ENCODE peak calls at places on chromosomes 6 and 20, in seven cellular contexts. Q is foreskin fibroblast, K is sigmoid colon, G is mesothelial cell of epicardium, A is IMR-90, T is transverse colon, L is right atrium auricular region. M is an unnamed sample.
A peak's percentile ranks its signal among the peaks of the same experiment; 100 is the strongest.

GRCh38 chr6:91098006-91098405 is 511.1 kb upstream of the MAP3K7 start:
- DNase-seq in K (no peak), T (no peak), Q (no peak), A (no peak), G (no peak), L (no peak), M (no peak)

GRCh38 chr6:138795809-138796469 is at the start of gene ECT2L:
- DNase-seq in K (peak; percentile 82), A (no peak), L (peak; percentile 81), T (peak; percentile 83), G (peak; percentile 35), Q (peak; percentile 34), M (no peak)

GRCh38 chr6:1698527-1698926 is 88.8 kb downstream of the FOXC1 start:
- DNase-seq in L (no peak), K (no peak), A (no peak), G (no peak), T (no peak), Q (no peak), M (no peak)

GRCh38 chr20:30812739-30813411 is 444.6 kb upstream of the DEFB115 start:
- DNase-seq in A (no peak), Q (no peak), G (no peak), K (no peak), T (no peak), L (no peak), M (no peak)

GRCh38 chr20:17646209-17646717 is 35.8 kb downstream of the RRBP1 start:
- DNase-seq in A (no peak), L (no peak), Q (no peak), K (peak; percentile 65), G (peak; percentile 1), T (no peak), M (no peak)

GRCh38 chr6:162615016-162615717 is 112.4 kb downstream of the PRKN start:
- DNase-seq in L (no peak), T (no peak), Q (no peak), A (no peak), G (no peak), K (no peak), M (no peak)

GRCh38 chr6:67683960-67684359 is 951.1 kb upstream of the ADGRB3 start:
- DNase-seq in A (peak; percentile 49), T (no peak), K (no peak), G (no peak), L (no peak), Q (peak; percentile 97), M (no peak)

GRCh38 chr20:47982574-47983360 is 197.5 kb upstream of the SULF2 start:
- DNase-seq in T (no peak), A (no peak), G (no peak), L (no peak), K (no peak), Q (no peak), M (no peak)

GRCh38 chr20:19583532-19584175 is 174.4 kb upstream of the RIN2 start:
- DNase-seq in Q (peak; percentile 26), L (peak; percentile 70), G (peak; percentile 34), K (peak; percentile 80), A (peak; percentile 5), T (peak; percentile 70), M (no peak)

GRCh38 chr20:56993020-56993419 is 273.4 kb downstream of the BMP7 start:
- DNase-seq in A (no peak), G (no peak), L (no peak), K (no peak), Q (no peak), T (no peak), M (no peak)

GRCh38 chr20:19811231-19811630 is 53.2 kb downstream of the RIN2 start:
- DNase-seq in A (no peak), Q (no peak), T (no peak), K (peak; percentile 44), G (no peak), L (no peak), M (no peak)

GRCh38 chr20:10856237-10856636 is 182.4 kb upstream of the JAG1 start:
- DNase-seq in L (no peak), Q (peak; percentile 34), A (no peak), K (no peak), G (no peak), T (peak; percentile 49), M (no peak)

GRCh38 chr20:62899633-62900051 is 26.7 kb downstream of the DIDO1 start:
- DNase-seq in L (no peak), T (peak; percentile 42), Q (no peak), G (no peak), A (no peak), K (no peak), M (no peak)

GRCh38 chr20:62901891-62902290 is 24.4 kb downstream of the DIDO1 start:
- DNase-seq in L (no peak), A (no peak), G (no peak), K (no peak), T (no peak), Q (no peak), M (no peak)

GRCh38 chr20:62900692-62901584 is 25.4 kb downstream of the DIDO1 start:
- DNase-seq in T (peak; percentile 53), A (no peak), G (no peak), K (no peak), L (no peak), Q (no peak), M (no peak)

GRCh38 chr20:62898970-62899632 is 27.2 kb downstream of the DIDO1 start:
- DNase-seq in Q (no peak), T (no peak), G (no peak), K (no peak), L (no peak), A (no peak), M (no peak)

GRCh38 chr20:62900052-62900691 is 26.1 kb downstream of the DIDO1 start:
- DNase-seq in T (peak; percentile 81), G (peak; percentile 51), Q (peak; percentile 75), L (peak; percentile 77), K (peak; percentile 92), A (peak; percentile 64), M (peak; percentile 55)
- TF ChIP-seq CTCF in T (peak; percentile 91), G (peak; percentile 80), Q (peak; percentile 69), L (peak; percentile 89), K (peak; percentile 91), A (peak; percentile 89), M (peak; percentile 81)

GRCh38 chr6:13716955-13717295 is 5.3 kb upstream of the RANBP9 start:
- DNase-seq in K (no peak), G (no peak), T (no peak), Q (no peak), A (no peak), L (no peak), M (no peak)

GRCh38 chr6:13717787-13718458 is 6.3 kb upstream of the RANBP9 start:
- DNase-seq in L (no peak), K (no peak), G (no peak), A (no peak), T (no peak), Q (no peak), M (no peak)

GRCh38 chr6:13712485-13712990 is 903 bp upstream of the RANBP9 start:
- DNase-seq in T (no peak), A (peak; percentile 21), Q (no peak), L (no peak), K (no peak), G (no peak), M (no peak)

GRCh38 chr6:13716225-13716954 is 4.8 kb upstream of the RANBP9 start:
- DNase-seq in Q (no peak), L (no peak), K (no peak), G (no peak), A (no peak), T (no peak), M (no peak)

DNA sequence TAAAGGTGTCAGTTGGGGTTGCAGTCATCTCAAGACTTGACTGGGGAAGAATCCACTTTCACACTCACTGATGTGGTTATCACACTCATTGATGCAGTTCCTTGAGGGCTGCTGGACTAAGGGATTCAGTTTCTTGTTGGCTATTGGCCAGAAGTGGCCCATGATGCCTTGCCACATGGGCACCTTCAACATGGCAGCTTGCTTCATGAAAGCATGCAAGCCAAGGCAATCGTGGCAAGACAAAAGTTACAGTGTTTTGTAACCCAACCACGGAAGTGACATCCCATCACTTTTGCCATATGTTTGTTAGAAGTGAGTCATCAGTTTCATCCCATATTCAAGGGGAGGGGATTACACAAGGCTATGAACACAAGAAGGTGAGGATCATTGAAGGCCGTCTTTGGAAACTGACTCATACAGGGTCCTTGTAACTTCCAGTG is 3.8 kb upstream of the RANBP9 start:
- DNase-seq in G (no peak), L (no peak), Q (no peak), K (no peak), T (no peak), A (no peak), M (no peak)
- TF ChIP-seq CTCF in G (no peak), L (no peak), Q (no peak), K (no peak), T (no peak), A (no peak), M (no peak)

DNA sequence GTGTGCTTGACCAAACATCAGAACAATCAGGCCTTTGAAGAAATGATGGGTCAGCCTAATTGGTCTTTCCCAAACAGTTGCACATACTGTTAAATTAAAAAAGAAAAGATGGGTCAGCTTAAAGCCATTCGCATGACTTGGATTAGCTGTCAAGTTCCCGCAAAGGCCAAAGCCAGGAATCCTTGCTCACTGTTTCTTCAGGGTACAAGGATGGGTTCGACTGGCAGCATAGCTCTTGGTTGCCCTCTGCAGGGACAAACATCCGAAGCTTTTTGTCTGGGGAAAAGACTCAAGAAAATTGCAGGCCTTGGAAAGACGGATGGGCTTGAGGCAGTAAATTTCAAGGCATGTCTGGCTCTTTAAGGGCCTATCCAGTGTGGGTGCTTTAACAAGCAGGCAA is 168.0 kb downstream of the HDGFL1 start:
- DNase-seq in G (no peak), A (peak; percentile 53), K (peak; percentile 65), Q (peak; percentile 23), T (peak; percentile 13), L (peak; percentile 59), M (no peak)
- TF ChIP-seq CTCF in G (peak; percentile 37), A (peak; percentile 49), K (peak; percentile 9), Q (peak; percentile 45), T (peak; percentile 42), L (peak; percentile 70), M (no peak)

GRCh38 chr20:43972051-43972450 is 57.4 kb downstream of the TOX2 start:
- DNase-seq in K (no peak), A (no peak), Q (no peak), G (no peak), T (no peak), L (no peak), M (no peak)

GRCh38 chr20:43971233-43971632 is 56.6 kb downstream of the TOX2 start:
- DNase-seq in T (no peak), K (no peak), Q (no peak), L (no peak), A (no peak), G (no peak), M (no peak)

GRCh38 chr20:43968341-43968740 is 53.7 kb downstream of the TOX2 start:
- DNase-seq in G (no peak), L (no peak), T (no peak), Q (no peak), A (no peak), K (no peak), M (no peak)

GRCh38 chr20:43969069-43969468 is 54.4 kb downstream of the TOX2 start:
- DNase-seq in G (no peak), Q (no peak), L (no peak), A (no peak), T (no peak), K (no peak), M (no peak)

DNA sequence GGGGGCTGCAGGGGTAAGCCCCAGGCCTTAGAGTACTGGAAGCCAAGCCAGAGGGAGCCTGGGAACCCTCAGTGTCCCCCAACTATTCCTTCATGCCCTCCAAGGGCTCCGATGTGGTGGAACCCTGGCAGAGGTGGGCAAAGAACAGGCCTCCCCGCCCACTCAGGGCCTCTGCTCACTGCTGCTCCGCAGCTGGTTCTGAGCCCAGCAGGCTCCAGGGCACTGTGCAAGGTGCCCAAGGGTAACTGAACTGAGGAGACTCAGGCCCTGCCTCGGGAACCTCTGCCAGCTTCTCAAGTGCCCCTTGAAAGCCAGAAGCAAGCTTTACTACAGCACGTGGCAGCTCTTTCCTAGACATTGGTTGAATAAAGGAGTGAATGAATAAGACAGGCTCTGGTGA is 54.8 kb downstream of the TOX2 start:
- DNase-seq in A (no peak), T (no peak), Q (no peak), K (no peak), G (no peak), L (no peak), M (no peak)
- TF ChIP-seq CTCF in A (no peak), T (no peak), Q (no peak), K (no peak), G (no peak), L (no peak), M (no peak)